ENCODE peak calls at places on chromosomes 2 and 18, in six cellular contexts. J is mucosa of descending colon, T is heart left ventricle, G is A673, Q is BE2C, D is fibroblast of pulmonary artery. W is an unnamed sample.

GRCh38 chr2:85287721-85288120 is 40.1 kb downstream of the TGOLN2 start:
- DNase-seq in J (no peak), T (no peak), Q (no peak), G (no peak), D (no peak), W (no peak)

GRCh38 chr2:97673915-97674283 is 4.4 kb downstream of the C2orf92 start:
- DNase-seq in T (no peak), Q (no peak), G (no peak), D (no peak), J (no peak), W (no peak)

GRCh38 chr18:49094136-49094535 is 143.4 kb upstream of the SMAD7 start:
- DNase-seq in D (peak), T (no peak), Q (no peak), G (no peak), J (no peak), W (no peak)

GRCh38 chr2:225995788-225996476 is 596.4 kb downstream of the NYAP2 start:
- DNase-seq in T (peak), Q (no peak), D (peak), J (peak), G (peak), W (no peak)

GRCh38 chr2:102664439-102665042 is 45.2 kb downstream of the SLC9A2 start:
- DNase-seq in Q (no peak), T (no peak), G (no peak), J (peak), D (peak), W (peak)

GRCh38 chr2:70861774-70862644 is 26.4 kb upstream of the CD207 start:
- DNase-seq in D (peak), Q (peak), J (peak), T (peak), G (peak), W (peak)

GRCh38 chr2:46615555-46616487 is 136.5 kb downstream of the TMEM247 start:
- DNase-seq in G (peak), T (no peak), Q (no peak), D (no peak), J (peak), W (peak)

GRCh38 chr18:75247041-75247551 is 36.5 kb downstream of the TSHZ1 start:
- DNase-seq in D (peak), Q (no peak), T (no peak), J (no peak), G (no peak), W (no peak)

GRCh38 chr2:144403940-144404339 is 116.0 kb downstream of the ZEB2 start:
- DNase-seq in Q (no peak), J (no peak), D (no peak), T (peak), G (no peak), W (no peak)

GRCh38 chr18:63208676-63209075 is 110.9 kb downstream of the BCL2 start:
- DNase-seq in D (no peak), T (no peak), G (no peak), Q (no peak), J (no peak), W (no peak)

GRCh38 chr2:66581461-66582363 is 146.8 kb downstream of the MEIS1 start:
- DNase-seq in T (no peak), J (no peak), G (peak), Q (no peak), D (no peak), W (no peak)
- H3K4me3 ChIP-seq in T (no peak), J (no peak), G (peak), Q (no peak), D (peak), W (no peak)

GRCh38 chr18:46393961-46394360 is 263.1 kb downstream of the LOXHD1 start:
- DNase-seq in D (no peak), J (no peak), T (no peak), G (no peak), Q (no peak), W (no peak)
- H3K4me3 ChIP-seq in D (no peak), J (no peak), T (no peak), G (no peak), Q (no peak), W (no peak)

GRCh38 chr2:160974803-160975202 is 185.4 kb upstream of the TANK start:
- DNase-seq in G (no peak), T (no peak), J (no peak), Q (no peak), D (no peak), W (no peak)

GRCh38 chr2:160968183-160968582 is 192.0 kb upstream of the TANK start:
- DNase-seq in T (no peak), G (no peak), Q (no peak), J (no peak), D (peak), W (no peak)

GRCh38 chr2:160973991-160974390 is 186.2 kb upstream of the TANK start:
- DNase-seq in Q (no peak), G (no peak), D (no peak), J (no peak), T (no peak), W (no peak)

GRCh38 chr2:160967523-160967922 is 192.7 kb upstream of the TANK start:
- DNase-seq in D (no peak), Q (no peak), J (no peak), G (no peak), T (peak), W (no peak)

GRCh38 chr2:160970052-160970846 is 190.0 kb upstream of the TANK start:
- DNase-seq in Q (peak), J (peak), T (peak), G (peak), D (peak), W (peak)
- H3K4me3 ChIP-seq in Q (no peak), J (no peak), T (peak), G (no peak), D (no peak), W (no peak)

GRCh38 chr2:10329584-10329879 is 26.8 kb downstream of the HPCAL1 start:
- DNase-seq in J (no peak), G (no peak), Q (no peak), T (no peak), D (no peak), W (no peak)
- H3K4me3 ChIP-seq in J (no peak), G (no peak), Q (no peak), T (no peak), D (no peak), W (no peak)

GRCh38 chr18:394997-395383 is 105.5 kb downstream of the COLEC12 start:
- DNase-seq in J (no peak), Q (no peak), D (peak), T (no peak), G (peak), W (no peak)

GRCh38 chr18:396251-396555 is 104.3 kb downstream of the COLEC12 start:
- DNase-seq in T (no peak), Q (no peak), D (no peak), G (no peak), J (no peak), W (no peak)

GRCh38 chr18:396571-396970 is 103.9 kb downstream of the COLEC12 start:
- DNase-seq in J (no peak), Q (no peak), G (no peak), T (no peak), D (no peak), W (no peak)

GRCh38 chr18:394276-394996 is 106.1 kb downstream of the COLEC12 start:
- DNase-seq in J (no peak), T (no peak), G (no peak), Q (no peak), D (no peak), W (no peak)

GRCh38 chr18:395481-396250 is 104.8 kb downstream of the COLEC12 start:
- DNase-seq in J (no peak), T (no peak), Q (peak), D (peak), G (peak), W (no peak)
- H3K4me3 ChIP-seq in J (no peak), T (no peak), Q (no peak), D (no peak), G (no peak), W (no peak)

GRCh38 chr2:132439703-132440398 is 23.2 kb downstream of the GPR39 start:
- DNase-seq in D (peak), G (peak), T (no peak), Q (no peak), J (no peak), W (no peak)
- H3K4me3 ChIP-seq in D (no peak), G (no peak), T (no peak), Q (no peak), J (no peak), W (no peak)